ENCODE peak calls at places on chromosomes 16 and 17, in four cellular contexts. F is T-helper 2 cell treated with Interferon-gamma antibody and Interleukin-4, amounts not matched to agents 5 μg/mL and 100 μg/mL, for 36 hours; E is Daoy; I is HT-29. G is an unnamed sample.

GRCh38 chr17:57099165-57099564 is 14.1 kb downstream of the AKAP1 start:
- DNase-seq in E (no peak), F (no peak), I (no peak), G (no peak)

GRCh38 chr16:81686391-81687182 is 92.5 kb upstream of the PLCG2 start:
- DNase-seq in F (no peak), I (no peak), E (no peak), G (no peak)

GRCh38 chr17:19857640-19858039 is 10.1 kb downstream of the ULK2 start:
- DNase-seq in E (no peak), I (no peak), F (no peak), G (no peak)

GRCh38 chr17:80861360-80861861 is 130.2 kb upstream of the CHMP6 start:
- DNase-seq in F (no peak), I (no peak), E (no peak), G (no peak)

GRCh38 chr17:29162909-29163341 is 17.3 kb downstream of the MYO18A start:
- DNase-seq in F (no peak), I (no peak), E (no peak), G (no peak)

GRCh38 chr17:37742762-37743611 is 1.9 kb downstream of the HNF1B start:
- DNase-seq in E (peak), I (peak), F (no peak), G (no peak)

GRCh38 chr17:76988796-76989195 is 120.6 kb downstream of the MGAT5B start:
- DNase-seq in I (no peak), F (no peak), E (no peak), G (no peak)

GRCh38 chr16:2296662-2297505 is 29.0 kb upstream of the RNPS1 start:
- DNase-seq in E (peak), I (peak), F (no peak), G (no peak)

GRCh38 chr16:8622315-8622656 is 788 bp downstream of the METTL22 start:
- DNase-seq in E (no peak), I (no peak), F (no peak), G (no peak)

GRCh38 chr17:75783069-75783783 is 1.4 kb upstream of the UNK start:
- DNase-seq in E (no peak), F (no peak), I (peak), G (peak)

GRCh38 chr17:19570497-19571151 is 37.0 kb downstream of the SLC47A1 start:
- DNase-seq in F (no peak), E (no peak), I (no peak), G (peak)

GRCh38 chr17:76841776-76842405 is 26.3 kb upstream of the MGAT5B start:
- DNase-seq in F (no peak), E (no peak), I (no peak), G (no peak)

GRCh38 chr16:75572859-75573542 is 6.8 kb downstream of the GABARAPL2 start:
- DNase-seq in I (no peak), E (no peak), F (no peak), G (no peak)

GRCh38 chr17:74959826-74960738 is 12.5 kb downstream of the HID1 start:
- DNase-seq in F (no peak), E (peak), I (no peak), G (no peak)

GRCh38 chr17:37400505-37400904 is 6.1 kb downstream of the ACACA start:
- DNase-seq in E (no peak), F (no peak), I (no peak), G (no peak)

GRCh38 chr16:87068316-87068715 is 248.9 kb downstream of the C16orf95 start:
- DNase-seq in E (no peak), F (no peak), I (no peak), G (no peak)